ENCODE peak calls at places on chromosome 20, in six cellular contexts. M is NCI-H1105 treated with DMSO at 0.1 percent for 48 hours; O is kidney epithelial cell; F is PC-3; A is stimulated activated naive CD8-positive, alpha-beta T cell treated with anti-CD3 and anti-CD28 coated beads, Interleukin-15, Interleukin-2, amounts not matched to agents 100 U/mL and 50 U/mL, for 24 hours; K is lung microvascular endothelial cell. J is an unnamed sample.

GRCh38 chr20:40564997-40565680 is 123.9 kb downstream of the MAFB start:
- DNase-seq in M (no peak), O (peak), F (peak), A (no peak), K (peak), J (no peak)

GRCh38 chr20:47493175-47493953 is 8.3 kb upstream of the NCOA3 start:
- DNase-seq in M (peak), O (no peak), F (peak), A (peak), K (peak), J (no peak)

GRCh38 chr20:44364068-44364467 is 8.6 kb downstream of the HNF4A start:
- DNase-seq in M (no peak), O (no peak), F (no peak), A (no peak), K (no peak), J (no peak)

GRCh38 chr20:25081730-25082497 is at the start of gene VSX1:
- DNase-seq in M (no peak), O (no peak), F (no peak), A (no peak), K (no peak), J (no peak)

GRCh38 chr20:63979549-63980316 is at the start of gene SAMD10:
- DNase-seq in M (peak), O (no peak), F (peak), A (peak), K (peak), J (no peak)

GRCh38 chr20:58713801-58714339 is 21.3 kb downstream of the NPEPL1 start:
- DNase-seq in M (no peak), O (no peak), F (no peak), A (peak), K (no peak), J (no peak)

GRCh38 chr20:11917663-11918062 is at the start of gene BTBD3:
- DNase-seq in M (peak), O (no peak), F (no peak), A (no peak), K (peak), J (peak)

GRCh38 chr20:41150664-41151063 is 13.3 kb downstream of the PLCG1 start:
- DNase-seq in M (no peak), O (no peak), F (no peak), A (no peak), K (peak), J (no peak)

GRCh38 chr20:17916365-17916996 is 52.1 kb downstream of the SNX5 start:
- DNase-seq in M (no peak), O (no peak), F (no peak), A (no peak), K (peak), J (no peak)

GRCh38 chr20:62143118-62143975 is at the start of the genes PSMA7 and SS18L1:
- DNase-seq in M (peak), O (no peak), F (peak), A (peak), K (peak), J (peak)

GRCh38 chr20:1266167-1266973 is at the start of gene SNPH:
- DNase-seq in M (peak), O (peak), F (peak), A (peak), K (peak), J (no peak)

GRCh38 chr20:48603116-48603818 is 224.5 kb downstream of the PREX1 start:
- DNase-seq in M (no peak), O (no peak), F (no peak), A (no peak), K (no peak), J (no peak)

GRCh38 chr20:58194176-58194796 is 34.2 kb downstream of the ANKRD60 start:
- DNase-seq in M (no peak), O (no peak), F (no peak), A (no peak), K (no peak), J (no peak)

GRCh38 chr20:25282034-25282781 is 34.3 kb downstream of the PYGB start:
- DNase-seq in M (no peak), O (no peak), F (no peak), A (no peak), K (no peak), J (no peak)

GRCh38 chr20:51301026-51301425 is 241.5 kb downstream of the NFATC2 start:
- DNase-seq in M (no peak), O (no peak), F (no peak), A (no peak), K (no peak), J (no peak)

GRCh38 chr20:33963756-33964155 is 30.0 kb upstream of the RALY start:
- DNase-seq in M (no peak), O (no peak), F (no peak), A (no peak), K (no peak), J (no peak)

GRCh38 chr20:64254571-64255360 is 782 bp upstream of the PCMTD2 start:
- DNase-seq in M (no peak), O (no peak), F (peak), A (no peak), K (peak), J (no peak)

GRCh38 chr20:60100780-60101179 is 142.6 kb downstream of the CDH26 start:
- DNase-seq in M (no peak), O (no peak), F (no peak), A (no peak), K (no peak), J (no peak)

GRCh38 chr20:10524643-10525042 is 89.5 kb downstream of the SLX4IP start:
- DNase-seq in M (no peak), O (no peak), F (peak), A (no peak), K (peak), J (no peak)

GRCh38 chr20:38460040-38460623 is 12.5 kb upstream of the RALGAPB start:
- DNase-seq in M (peak), O (peak), F (peak), A (no peak), K (peak), J (peak)

GRCh38 chr20:2752631-2753455 is 47.6 kb downstream of the CPXM1 start:
- DNase-seq in M (peak), O (no peak), F (peak), A (peak), K (peak), J (no peak)

GRCh38 chr20:44650777-44651493 is 564 bp downstream of the ADA start:
- DNase-seq in M (no peak), O (no peak), F (no peak), A (peak), K (peak), J (no peak)

GRCh38 chr20:575230-575629 is 31.6 kb upstream of the CSNK2A1 start:
- DNase-seq in M (no peak), O (no peak), F (no peak), A (no peak), K (no peak), J (no peak)

J was measured in NCI-H2107.